ENCODE peak calls at places on chromosomes 13 and 19, in six cellular contexts. V, Z, F, I, K and T are unnamed samples.

GRCh38 chr13:111460548-111461444 is 140.4 kb downstream of the TEX29 start:
- DNase-seq in V (peak), K (no peak), Z (no peak), F (peak), I (no peak), T (peak)

GRCh38 chr13:72113070-72113469 is 246.1 kb upstream of the DACH1 start:
- DNase-seq in V (no peak), F (no peak), K (no peak), Z (no peak), I (no peak), T (no peak)

GRCh38 chr13:20559659-20560356 is 7.1 kb upstream of the IFT88 start:
- DNase-seq in I (no peak), F (no peak), K (no peak), Z (no peak), V (no peak), T (no peak)

GRCh38 chr19:1851581-1852293 is 3.5 kb upstream of the REXO1 start:
- DNase-seq in Z (peak), I (no peak), K (peak), F (no peak), V (no peak), T (no peak)

GRCh38 chr13:83780201-83780600 is 102.1 kb downstream of the SLITRK1 start:
- DNase-seq in F (no peak), V (peak), I (no peak), K (no peak), Z (no peak), T (peak)

GRCh38 chr19:14473915-14474578 is 1.1 kb downstream of the PTGER1 start:
- DNase-seq in F (no peak), V (no peak), K (no peak), I (no peak), Z (no peak), T (no peak)

GRCh38 chr19:3224346-3225325 is at the start of gene CELF5:
- DNase-seq in V (peak), I (peak), K (peak), Z (peak), F (peak), T (peak)

GRCh38 chr13:22927008-22927393 is 253.8 kb upstream of the SGCG start:
- DNase-seq in V (no peak), K (no peak), Z (no peak), I (no peak), F (no peak), T (no peak)

GRCh38 chr19:29715695-29716581 is 877 bp upstream of the C19orf12 start:
- DNase-seq in Z (no peak), V (no peak), F (no peak), I (no peak), K (no peak), T (peak)

GRCh38 chr13:41458939-41459753 is 1.8 kb downstream of the RGCC start:
- DNase-seq in Z (peak), K (peak), I (no peak), V (no peak), F (no peak), T (peak)

GRCh38 chr19:7904074-7905020 is 670 bp downstream of the MAP2K7 start:
- DNase-seq in K (peak), V (peak), F (peak), I (peak), Z (peak), T (peak)

GRCh38 chr19:48481846-48482639 is 12.9 kb downstream of the CYTH2 start:
- DNase-seq in Z (no peak), V (no peak), I (no peak), F (no peak), K (no peak), T (no peak)

GRCh38 chr19:40603719-40604646 is 2.8 kb downstream of the LTBP4 start:
- DNase-seq in K (peak), I (peak), F (peak), V (peak), Z (peak), T (peak)

GRCh38 chr19:52734340-52734892 is 428 bp downstream of the ZNF611 start:
- DNase-seq in K (peak), I (no peak), Z (no peak), F (peak), V (peak), T (no peak)

GRCh38 chr13:23703241-23703640 is 133.0 kb downstream of the TNFRSF19 start:
- DNase-seq in Z (no peak), F (no peak), K (no peak), V (no peak), I (no peak), T (no peak)

GRCh38 chr19:31127132-31127967 is 221.9 kb downstream of the TSHZ3 start:
- DNase-seq in F (peak), I (no peak), V (no peak), Z (no peak), K (no peak), T (peak)

GRCh38 chr19:53909471-53910169 is 542 bp downstream of the CACNG7 start:
- DNase-seq in I (no peak), Z (no peak), V (no peak), F (no peak), K (no peak), T (peak)

GRCh38 chr13:98586400-98587144 is 9.7 kb upstream of the STK24 start:
- DNase-seq in Z (no peak), F (no peak), K (no peak), I (no peak), V (no peak), T (no peak)

GRCh38 chr13:110302986-110303385 is 4.0 kb downstream of the COL4A1 start:
- DNase-seq in Z (no peak), K (no peak), F (peak), V (no peak), I (no peak), T (no peak)

GRCh38 chr19:48989701-48990291 is 3.3 kb downstream of the GYS1 start:
- DNase-seq in Z (no peak), V (no peak), F (no peak), K (no peak), I (no peak), T (no peak)

GRCh38 chr19:12801466-12802266 is at the start of the genes PRDX2 and THSD8:
- DNase-seq in I (no peak), Z (peak), F (peak), K (peak), V (peak), T (peak)

GRCh38 chr19:11381535-11382369 is 2.4 kb downstream of the EPOR start:
- DNase-seq in F (peak), Z (peak), V (peak), I (peak), K (peak), T (peak)

GRCh38 chr13:52780092-52780491 is 40.5 kb upstream of the CNMD start:
- DNase-seq in I (no peak), Z (no peak), V (no peak), K (no peak), F (no peak), T (no peak)

GRCh38 chr19:43784251-43784980 is 3.6 kb upstream of the KCNN4 start:
- DNase-seq in K (peak), I (no peak), Z (peak), V (no peak), F (no peak), T (peak)

GRCh38 chr19:9885077-9885552 is 50.0 kb downstream of the PIN1 start:
- DNase-seq in K (no peak), Z (no peak), I (no peak), F (peak), V (no peak), T (peak)

GRCh38 chr19:36213793-36214387 is 575 bp downstream of the ZNF565 start:
- DNase-seq in I (peak), Z (no peak), F (no peak), K (no peak), V (no peak), T (no peak)